ENCODE peak calls at places on chromosomes 1 and 21, in ten cellular contexts. H, S, Z, P, R, J, O, W, D and I are unnamed samples.

GRCh38 chr1:195663549-195664280 is 944.5 kb downstream of the KCNT2 start:
- DNase-seq in H (no peak), S (no peak), Z (peak; percentile 97), P (no peak), R (peak; percentile 45), J (no peak), O (no peak), W (peak; percentile 9), D (peak; percentile 7), I (no peak)

GRCh38 chr1:234573711-234574299 is 36.2 kb downstream of the IRF2BP2 start:
- DNase-seq in H (no peak), S (no peak), Z (peak; percentile 40), P (no peak), R (no peak), J (no peak), O (no peak), W (no peak), D (no peak), I (no peak)

GRCh38 chr1:208344202-208344601 is 100.0 kb upstream of the PLXNA2 start:
- DNase-seq in H (no peak), S (no peak), Z (no peak), P (no peak), R (no peak), J (no peak), O (no peak), W (no peak), D (no peak), I (no peak)

GRCh38 chr1:3790952-3791351 is 5.3 kb downstream of the LRRC47 start:
- DNase-seq in H (no peak), S (no peak), Z (no peak), P (no peak), R (no peak), J (no peak), O (no peak), W (no peak), D (no peak), I (no peak)

GRCh38 chr1:223726380-223727001 is 14.2 kb downstream of the CAPN2 start:
- DNase-seq in H (peak; percentile 54), S (no peak), Z (peak; percentile 97), P (peak; percentile 27), R (peak; percentile 87), J (peak; percentile 72), O (peak; percentile 85), W (peak; percentile 58), D (peak; percentile 91), I (peak; percentile 89)

GRCh38 chr1:20074725-20075171 is 4.8 kb downstream of the PLA2G5 start:
- DNase-seq in H (no peak), S (no peak), Z (no peak), P (no peak), R (no peak), J (no peak), O (no peak), W (no peak), D (no peak), I (no peak)

GRCh38 chr21:41217656-41218380 is 49.9 kb downstream of the BACE2 start:
- DNase-seq in H (no peak), S (no peak), Z (peak; percentile 51), P (peak; percentile 71), R (no peak), J (peak; percentile 64), O (peak; percentile 54), W (peak; percentile 32), D (peak; percentile 66), I (peak; percentile 92)

GRCh38 chr1:233122779-233123178 is 172.4 kb downstream of the NTPCR start:
- DNase-seq in H (no peak), S (no peak), Z (no peak), P (no peak), R (no peak), J (no peak), O (no peak), W (no peak), D (no peak), I (no peak)

GRCh38 chr1:154386643-154387352 is 18.3 kb upstream of the IL6R start:
- DNase-seq in H (peak; percentile 64), S (no peak), Z (no peak), P (no peak), R (no peak), J (no peak), O (no peak), W (no peak), D (peak; percentile 59), I (peak; percentile 66)

GRCh38 chr1:163896001-163896400 is 574.2 kb downstream of the NUF2 start:
- DNase-seq in H (no peak), S (no peak), Z (peak; percentile 4), P (no peak), R (no peak), J (no peak), O (no peak), W (no peak), D (no peak), I (no peak)

GRCh38 chr1:204359474-204360255 is at the start of gene PLEKHA6:
- DNase-seq in H (no peak), S (no peak), Z (peak; percentile 70), P (no peak), R (no peak), J (peak; percentile 65), O (peak; percentile 49), W (peak; percentile 71), D (peak; percentile 52), I (no peak)

GRCh38 chr1:56452027-56453011 is 127.0 kb downstream of the PLPP3 start:
- DNase-seq in H (no peak), S (no peak), Z (no peak), P (no peak), R (no peak), J (no peak), O (no peak), W (no peak), D (no peak), I (no peak)

GRCh38 chr1:212595229-212595628 is 13.3 kb upstream of the ATF3 start:
- DNase-seq in H (no peak), S (no peak), Z (no peak), P (no peak), R (no peak), J (no peak), O (no peak), W (no peak), D (no peak), I (no peak)

GRCh38 chr1:33143698-33144097 is 38.1 kb downstream of the TRIM62 start:
- DNase-seq in H (no peak), S (no peak), Z (peak; percentile 83), P (no peak), R (no peak), J (no peak), O (no peak), W (no peak), D (no peak), I (no peak)

GRCh38 chr21:38788275-38788911 is 17.3 kb upstream of the ETS2 start:
- DNase-seq in H (no peak), S (no peak), Z (no peak), P (no peak), R (no peak), J (no peak), O (no peak), W (no peak), D (no peak), I (no peak)

GRCh38 chr1:77316006-77316405 is 34.2 kb downstream of the AK5 start:
- DNase-seq in H (no peak), S (no peak), Z (peak; percentile 7), P (no peak), R (no peak), J (no peak), O (no peak), W (no peak), D (no peak), I (no peak)

DNA sequence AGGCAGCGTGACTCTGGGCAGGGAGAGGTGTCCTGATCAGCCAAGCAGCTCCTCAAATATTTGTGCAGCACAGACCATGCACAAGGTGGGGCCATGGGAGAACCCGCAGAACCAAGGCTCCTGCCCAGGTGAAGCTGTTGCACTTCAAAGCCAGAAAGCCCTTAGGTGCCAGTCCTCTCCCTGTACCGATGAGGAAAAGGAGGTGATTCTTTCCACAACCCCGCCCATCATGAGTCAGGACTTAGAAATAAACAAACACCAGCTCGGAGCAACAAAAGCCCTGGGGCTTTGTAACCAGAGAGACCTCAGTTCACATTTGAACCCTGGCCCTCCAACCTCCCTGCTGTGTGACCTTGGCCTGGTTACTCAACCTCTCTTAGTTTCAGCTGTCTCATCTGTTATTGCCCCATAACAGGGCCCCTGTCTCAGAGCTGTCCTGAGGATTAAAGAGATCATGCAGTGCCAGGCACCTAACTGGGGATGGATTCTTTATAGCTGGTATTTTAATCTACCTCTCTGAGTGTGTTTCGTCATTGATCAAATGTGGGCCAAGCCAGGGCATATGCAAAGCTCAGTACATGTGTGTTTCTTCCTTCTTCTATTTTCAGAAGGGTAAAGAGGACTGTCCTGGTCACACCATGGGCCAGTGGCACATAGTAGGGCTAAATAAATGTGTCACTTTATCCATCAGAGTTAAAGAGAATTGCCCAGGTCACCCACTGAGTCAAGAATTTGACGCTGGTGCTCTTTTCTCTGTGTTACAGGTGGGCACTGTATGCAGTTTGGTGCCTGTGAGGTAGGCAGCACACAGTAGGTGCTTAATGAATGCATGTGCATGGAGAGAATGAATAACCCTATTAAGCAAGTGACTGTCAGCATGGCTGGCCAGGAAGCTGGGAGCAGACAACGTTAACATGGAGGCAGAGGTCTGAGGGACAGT is 1.4 kb downstream of the LDLRAD1 start:
- DNase-seq in H (no peak), S (peak; percentile 88), Z (peak; percentile 39), P (peak; percentile 76), R (peak; percentile 63), J (no peak), O (no peak), W (no peak), D (peak; percentile 81), I (no peak)
- H3K27ac ChIP-seq in H (no peak overlapping the region), S (peak overlapping the region; percentile 52), Z (no peak overlapping the region), P (no peak overlapping the region), R (peak overlapping the region; percentile 31), J (no peak overlapping the region), O (no peak overlapping the region), W (no peak overlapping the region), D (peak overlapping the region; percentile 39), I (no peak overlapping the region)

DNA sequence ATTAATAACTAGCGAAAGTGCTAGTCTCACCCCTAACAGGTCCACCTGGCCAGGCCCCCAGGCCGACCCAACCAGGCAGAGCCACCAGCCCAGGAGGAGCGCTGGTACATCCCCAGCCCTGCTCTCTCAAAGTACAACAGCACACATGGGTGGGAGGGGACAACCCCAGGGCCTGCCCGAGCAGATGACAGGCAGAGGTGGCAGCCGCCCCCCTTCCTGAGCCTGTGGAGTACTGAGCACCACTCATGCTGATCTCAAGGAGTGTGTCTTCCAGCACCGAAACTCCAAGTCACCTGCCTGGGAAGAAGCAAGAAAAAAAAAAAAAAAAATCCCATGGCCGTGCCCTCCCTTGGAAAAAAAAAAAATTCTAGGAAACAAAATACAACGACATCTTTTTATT is 62.5 kb downstream of the CASZ1 start:
- DNase-seq in H (no peak), S (no peak), Z (no peak), P (no peak), R (no peak), J (no peak), O (no peak), W (peak; percentile 53), D (no peak), I (no peak)
- H3K27ac ChIP-seq in H (no peak overlapping the region), S (no peak overlapping the region), Z (no peak overlapping the region), P (no peak overlapping the region), R (no peak overlapping the region), J (peak overlapping the region; percentile 84), O (no peak overlapping the region), W (peak overlapping the region; percentile 27), D (no peak overlapping the region), I (no peak overlapping the region)

GRCh38 chr1:184388671-184389292 is 2.0 kb downstream of the C1orf21 start:
- DNase-seq in H (no peak), S (no peak), Z (no peak), P (no peak), R (no peak), J (no peak), O (peak; percentile 19), W (no peak), D (no peak), I (no peak)
- H3K27ac ChIP-seq in H (peak overlapping the region; percentile 94), S (peak overlapping the region; percentile 94), Z (peak overlapping the region; percentile 42), P (no peak overlapping the region), R (no peak overlapping the region), J (peak overlapping the region; percentile 94), O (peak overlapping the region; percentile 95), W (no peak overlapping the region), D (peak overlapping the region; percentile 3), I (no peak overlapping the region)

GRCh38 chr1:101653482-101653946 is 343.2 kb downstream of the OLFM3 start:
- DNase-seq in H (no peak), S (no peak), Z (peak; percentile 31), P (no peak), R (peak; percentile 13), J (no peak), O (no peak), W (peak; percentile 73), D (peak; percentile 20), I (no peak)
- H3K27ac ChIP-seq in H (no peak overlapping the region), S (no peak overlapping the region), Z (no peak overlapping the region), P (no peak overlapping the region), R (no peak overlapping the region), J (no peak overlapping the region), O (no peak overlapping the region), W (no peak overlapping the region), D (no peak overlapping the region), I (no peak overlapping the region)